ENCODE peak calls at places on chromosome 2, in six cellular contexts. H is lower leg skin, G is vagina, V is thyroid gland, N is AG09309, Z is astrocyte of the spinal cord. P is an unnamed sample.

GRCh38 chr2:179650420-179650819 is 211.0 kb downstream of the ZNF385B start:
- DNase-seq in H (no peak), G (no peak), V (no peak), N (no peak), Z (no peak), P (no peak)

GRCh38 chr2:70087703-70088507 is 628 bp downstream of the PCBP1 start:
- DNase-seq in H (peak; percentile 48), G (no peak), V (peak; percentile 41), N (no peak), Z (peak; percentile 66), P (peak; percentile 25)

GRCh38 chr2:60368437-60368836 is 185.0 kb downstream of the BCL11A start:
- DNase-seq in H (no peak), G (peak; percentile 67), V (peak; percentile 84), N (no peak), Z (no peak), P (no peak)

GRCh38 chr2:128357561-128358370 is 39.1 kb upstream of the HS6ST1 start:
- DNase-seq in H (no peak), G (peak; percentile 64), V (no peak), N (no peak), Z (no peak), P (no peak)

GRCh38 chr2:124258481-124258880 is 233.4 kb downstream of the CNTNAP5 start:
- DNase-seq in H (no peak), G (no peak), V (no peak), N (no peak), Z (peak; percentile 29), P (no peak)

GRCh38 chr2:121093735-121094520 is 191.1 kb downstream of the TFCP2L1 start:
- DNase-seq in H (no peak), G (no peak), V (no peak), N (no peak), Z (no peak), P (no peak)

GRCh38 chr2:96423866-96424265 is 81.3 kb downstream of the NEURL3 start:
- DNase-seq in H (no peak), G (no peak), V (no peak), N (no peak), Z (no peak), P (no peak)

GRCh38 chr2:13006829-13007715 is 290.3 kb downstream of the TRIB2 start:
- DNase-seq in H (peak; percentile 61), G (no peak), V (peak; percentile 49), N (peak; percentile 28), Z (peak; percentile 87), P (peak; percentile 51)

GRCh38 chr2:829047-829446 is 121.6 kb upstream of the SNTG2 start:
- DNase-seq in H (no peak), G (no peak), V (no peak), N (no peak), Z (no peak), P (no peak)

GRCh38 chr2:12006841-12007240 is 260.4 kb downstream of the LPIN1 start:
- DNase-seq in H (no peak), G (no peak), V (no peak), N (no peak), Z (peak; percentile 55), P (peak; percentile 22)

GRCh38 chr2:178016612-178017011 is 56.0 kb downstream of the PDE11A start:
- DNase-seq in H (no peak), G (no peak), V (no peak), N (no peak), Z (no peak), P (no peak)

GRCh38 chr2:46804794-46805193 is 110.8 kb downstream of the MCFD2 start:
- DNase-seq in H (peak; percentile 13), G (peak; percentile 40), V (no peak), N (no peak), Z (no peak), P (no peak)

GRCh38 chr2:18171191-18172139 is 293.0 kb downstream of the KCNS3 start:
- DNase-seq in H (peak; percentile 38), G (no peak), V (peak; percentile 51), N (no peak), Z (peak; percentile 75), P (no peak)

GRCh38 chr2:47225061-47225783 is 70.1 kb upstream of the STPG4 start:
- DNase-seq in H (no peak), G (no peak), V (peak; percentile 60), N (peak; percentile 41), Z (peak; percentile 86), P (no peak)

GRCh38 chr2:143683977-143684376 is 554.8 kb downstream of the ARHGAP15 start:
- DNase-seq in H (no peak), G (no peak), V (no peak), N (no peak), Z (no peak), P (no peak)

GRCh38 chr2:207467716-207468347 is 61.9 kb upstream of the CREB1 start:
- DNase-seq in H (no peak), G (no peak), V (no peak), N (peak; percentile 51), Z (peak; percentile 80), P (no peak)

GRCh38 chr2:8315766-8316165 is 366.1 kb upstream of the ID2 start:
- DNase-seq in H (no peak), G (peak; percentile 52), V (no peak), N (no peak), Z (peak; percentile 3), P (no peak)

GRCh38 chr2:54755641-54756326 is 32.3 kb downstream of the EML6 start:
- DNase-seq in H (no peak), G (no peak), V (peak; percentile 41), N (no peak), Z (no peak), P (no peak)
- TF ChIP-seq CTCF in H (no peak), G (no peak), V (no peak), N (no peak), Z (no peak), P (no peak)

DNA sequence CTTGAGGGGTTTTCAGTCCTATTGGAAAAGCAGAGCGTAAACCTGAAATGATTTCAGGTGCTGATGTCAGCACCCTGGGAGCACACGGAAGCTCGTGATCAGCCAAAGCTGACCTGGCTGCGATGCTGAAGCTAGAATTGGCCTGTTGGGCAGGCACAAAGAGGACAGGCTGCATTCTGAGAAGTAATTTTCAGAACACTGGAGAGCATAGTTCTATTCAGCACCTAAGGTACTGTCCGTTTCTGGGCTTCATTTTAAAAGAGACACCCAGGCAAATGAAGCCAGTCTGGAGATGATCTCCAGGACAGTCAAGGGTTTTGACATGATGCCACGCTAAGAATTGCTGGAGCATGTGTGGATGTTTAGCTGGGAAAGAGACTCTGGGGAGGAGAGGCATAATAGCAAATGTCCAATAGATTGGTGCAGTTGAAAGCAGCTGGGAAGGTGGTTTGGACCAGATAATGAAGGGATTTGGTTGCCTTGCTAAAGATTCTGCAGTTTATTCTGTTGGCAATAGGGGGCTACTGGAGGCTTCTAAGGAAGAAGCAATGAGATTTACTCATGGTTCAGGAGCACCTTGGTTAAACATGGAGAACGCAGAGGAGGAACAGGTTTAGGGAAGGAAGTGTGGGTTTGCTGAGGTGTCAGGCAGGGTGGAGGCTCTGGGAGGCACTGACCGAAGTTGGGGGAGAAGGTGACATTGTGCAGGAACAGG is 86.6 kb downstream of the ACOXL start:
- DNase-seq in H (no peak), G (no peak), V (no peak), N (no peak), Z (no peak), P (no peak)
- TF ChIP-seq CTCF in H (no peak), G (no peak), V (no peak), N (no peak), Z (peak; percentile 24), P (peak; percentile 28)

DNA sequence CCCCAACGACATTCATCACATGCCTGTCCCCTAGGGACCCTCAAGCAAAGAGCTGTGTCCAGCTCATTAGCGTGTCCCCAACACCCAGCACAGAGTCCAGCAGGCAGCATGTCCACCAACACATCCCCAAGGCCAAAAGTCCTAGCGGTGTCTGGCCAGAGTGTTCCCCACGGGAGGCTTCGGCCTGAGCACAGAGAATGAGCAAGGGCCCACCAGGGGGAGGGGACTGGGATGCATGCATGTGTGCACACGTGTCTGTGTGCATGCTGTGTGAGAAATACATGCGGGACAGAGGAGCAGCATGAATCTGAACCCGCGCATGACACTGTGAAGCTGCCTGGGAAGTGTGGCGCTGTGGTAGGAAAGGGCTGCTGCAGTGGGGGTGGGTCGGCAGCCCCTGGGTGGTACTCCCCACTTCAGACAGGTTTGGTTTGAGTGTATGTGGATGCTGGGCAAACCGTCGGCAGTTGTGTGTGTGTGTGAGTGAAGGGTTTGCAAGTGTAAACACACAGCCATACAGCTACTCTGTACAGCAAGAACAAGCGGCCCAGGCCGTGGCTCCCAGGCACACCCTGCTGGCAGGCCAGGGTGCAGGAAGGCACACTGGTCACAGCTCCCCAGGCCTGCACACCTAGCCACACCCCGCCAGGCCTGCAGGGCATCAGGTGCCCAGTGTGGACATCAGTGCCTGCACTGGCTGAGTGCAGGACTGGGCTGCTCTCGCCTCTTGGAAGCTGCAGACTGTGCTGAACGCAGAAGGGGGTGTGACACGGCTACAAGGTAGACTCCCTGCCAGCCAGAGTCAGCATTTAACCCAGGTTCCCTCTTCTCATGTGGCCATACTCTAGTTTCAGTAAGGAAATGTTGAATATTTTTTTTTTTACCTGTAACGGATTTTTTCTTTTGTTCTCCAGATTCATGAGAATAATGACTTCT is 19.5 kb upstream of the HES6 start:
- DNase-seq in H (no peak), G (no peak), V (no peak), N (no peak), Z (no peak), P (no peak)
- TF ChIP-seq CTCF in H (no peak), G (no peak), V (no peak), N (no peak), Z (no peak), P (peak; percentile 10)

GRCh38 chr2:236309669-236310029 is 45.4 kb upstream of the ASB18 start:
- DNase-seq in H (no peak), G (no peak), V (peak; percentile 18), N (no peak), Z (no peak), P (peak; percentile 22)
- TF ChIP-seq CTCF in H (no peak), G (peak; percentile 11), V (peak; percentile 51), N (peak; percentile 40), Z (peak; percentile 49), P (peak; percentile 78)

GRCh38 chr2:208726242-208726641 is 319.6 kb downstream of the PTH2R start:
- DNase-seq in H (no peak), G (no peak), V (no peak), N (no peak), Z (no peak), P (no peak)
- TF ChIP-seq CTCF in H (no peak), G (no peak), V (no peak), N (no peak), Z (no peak), P (no peak)

DNA sequence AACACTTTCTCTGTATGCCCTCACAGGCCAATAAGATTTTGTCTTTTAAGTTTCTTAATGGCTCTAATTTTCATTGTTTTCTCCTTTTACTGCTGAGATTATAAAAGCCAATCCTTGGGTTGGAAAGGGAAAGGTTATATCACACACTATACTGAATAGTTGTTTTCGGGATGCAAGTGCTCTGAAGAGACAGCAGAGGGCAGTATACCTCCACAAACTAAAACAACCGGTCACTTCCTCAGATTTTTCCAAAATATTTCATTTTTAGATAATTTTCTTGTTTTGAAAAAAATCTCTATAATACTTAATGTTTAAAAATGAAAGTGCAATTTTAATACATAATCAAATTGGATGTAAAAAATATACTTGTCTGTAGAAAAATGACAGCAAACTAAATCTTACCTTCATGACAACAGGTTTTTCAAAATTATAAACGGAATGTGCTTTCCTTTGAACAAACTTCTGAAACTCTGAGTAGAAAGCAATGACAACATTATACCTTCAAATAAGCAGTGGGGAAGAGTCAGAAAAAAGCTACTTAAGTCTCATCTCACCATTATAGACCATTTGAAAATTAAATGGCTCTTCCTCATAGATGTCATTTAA is 82.7 kb downstream of the ORC4 start:
- DNase-seq in H (no peak), G (no peak), V (no peak), N (no peak), Z (peak; percentile 43), P (no peak)
- TF ChIP-seq CTCF in H (no peak), G (peak; percentile 69), V (peak; percentile 77), N (peak; percentile 80), Z (peak; percentile 82), P (peak; percentile 94)

P was measured in progenitor cell of endocrine pancreas.